ENCODE peak calls at places on chromosomes 5 and 9, in seven cellular contexts. H, X, Z, N, K, G and R are unnamed samples.

GRCh38 chr9:74496819-74497749 is at the start of gene RORB:
- DNase-seq in Z (no peak), N (no peak), K (peak), H (no peak), X (no peak), G (peak), R (peak)

GRCh38 chr9:69198526-69199250 is 24.6 kb downstream of the TJP2 start:
- DNase-seq in G (no peak), X (no peak), N (no peak), H (no peak), Z (no peak), K (no peak), R (no peak)

GRCh38 chr9:74771262-74771585 is 116.5 kb downstream of the TRPM6 start:
- DNase-seq in Z (no peak), N (no peak), H (no peak), X (no peak), K (no peak), G (no peak), R (no peak)

GRCh38 chr9:18482371-18482770 is 8.4 kb downstream of the ADAMTSL1 start:
- DNase-seq in X (no peak), G (no peak), N (no peak), H (no peak), Z (no peak), K (no peak), R (no peak)

GRCh38 chr9:15211160-15211993 is 95.6 kb downstream of the TTC39B start:
- DNase-seq in N (peak), H (peak), G (peak), K (peak), Z (peak), X (peak), R (peak)

GRCh38 chr5:30539004-30539634 is 654.4 kb upstream of the CDH6 start:
- DNase-seq in X (no peak), G (peak), K (no peak), H (no peak), N (no peak), Z (peak), R (no peak)

GRCh38 chr9:93090091-93090655 is 5.8 kb upstream of the CARD19 start:
- DNase-seq in N (no peak), X (no peak), Z (no peak), H (no peak), K (no peak), G (no peak), R (peak)

GRCh38 chr5:54671111-54671531 is 153.6 kb downstream of the SNX18 start:
- DNase-seq in N (no peak), X (no peak), K (no peak), G (no peak), H (no peak), Z (no peak), R (no peak)

GRCh38 chr5:142902188-142902965 is 132.2 kb downstream of the ARHGAP26 start:
- DNase-seq in Z (no peak), H (no peak), N (no peak), X (no peak), K (no peak), G (no peak), R (no peak)

GRCh38 chr5:62017092-62017491 is 288.9 kb upstream of the KIF2A start:
- DNase-seq in N (no peak), X (no peak), H (no peak), G (no peak), K (no peak), Z (no peak), R (no peak)

GRCh38 chr9:134375430-134376385 is 49.5 kb downstream of the RXRA start:
- DNase-seq in K (no peak), G (peak), Z (no peak), H (peak), X (no peak), N (no peak), R (peak)

GRCh38 chr9:116327702-116328440 is 174.3 kb downstream of the PAPPA start:
- DNase-seq in Z (peak), G (no peak), N (no peak), H (no peak), K (no peak), X (no peak), R (no peak)

GRCh38 chr9:123746765-123747164 is 183.2 kb downstream of the DENND1A start:
- DNase-seq in H (no peak), N (no peak), Z (no peak), G (no peak), X (no peak), K (no peak), R (no peak)

GRCh38 chr9:70580593-70581195 is 166.2 kb upstream of the KLF9 start:
- DNase-seq in X (no peak), K (no peak), G (no peak), H (no peak), Z (no peak), N (no peak), R (no peak)

GRCh38 chr5:172542651-172543131 is 88.4 kb upstream of the SH3PXD2B start:
- DNase-seq in X (no peak), N (no peak), G (no peak), K (no peak), H (peak), Z (no peak), R (no peak)

GRCh38 chr5:15645376-15645775 is 145.4 kb downstream of the FBXL7 start:
- DNase-seq in H (no peak), Z (no peak), G (no peak), N (no peak), X (no peak), K (no peak), R (no peak)

GRCh38 chr9:136674786-136675349 is 12.2 kb downstream of the EGFL7 start:
- DNase-seq in G (peak), H (no peak), X (no peak), N (no peak), K (no peak), Z (no peak), R (no peak)

GRCh38 chr5:74501674-74502478 is 138.7 kb downstream of the ENC1 start:
- DNase-seq in N (no peak), G (no peak), H (no peak), Z (no peak), X (no peak), K (no peak), R (no peak)

GRCh38 chr5:137710086-137710485 is 25.8 kb downstream of the KLHL3 start:
- DNase-seq in X (no peak), K (no peak), G (no peak), N (no peak), Z (no peak), H (no peak), R (no peak)